ENCODE peak calls at places on chromosome 11, in seven cellular contexts. One of them, this sample, is unnamed.

GRCh38 chr11:6411594-6412031 is 7.3 kb downstream of the APBB1 start:
- DNase-seq in NCI-H524: no peak
- DNase-seq in GM12891: no peak
- DNase-seq in mesothelial cell of epicardium: no peak
- DNase-seq in NCI-H1417: no peak
- DNase-seq in pulmonary artery endothelial cell: no peak
- DNase-seq in Kasumi-1: no peak
- DNase-seq in this sample: no peak

GRCh38 chr11:12827929-12828812 is 153.9 kb downstream of the TEAD1 start:
- DNase-seq in Kasumi-1: no peak
- DNase-seq in NCI-H1417: peak
- DNase-seq in NCI-H524: peak
- DNase-seq in pulmonary artery endothelial cell: no peak
- DNase-seq in mesothelial cell of epicardium: no peak
- DNase-seq in GM12891: no peak
- DNase-seq in this sample: no peak

GRCh38 chr11:123581651-123582399 is 72.6 kb downstream of the SCN3B start:
- DNase-seq in NCI-H1417: no peak
- DNase-seq in NCI-H524: no peak
- DNase-seq in pulmonary artery endothelial cell: no peak
- DNase-seq in mesothelial cell of epicardium: no peak
- DNase-seq in Kasumi-1: no peak
- DNase-seq in GM12891: no peak
- DNase-seq in this sample: no peak

GRCh38 chr11:77067776-77068460 is 1.1 kb downstream of the CAPN5 start:
- DNase-seq in pulmonary artery endothelial cell: no peak
- DNase-seq in Kasumi-1: no peak
- DNase-seq in mesothelial cell of epicardium: no peak
- DNase-seq in NCI-H524: no peak
- DNase-seq in GM12891: no peak
- DNase-seq in NCI-H1417: no peak
- DNase-seq in this sample: no peak

GRCh38 chr11:117807482-117808272 is 10.7 kb upstream of the DSCAML1 start:
- DNase-seq in NCI-H1417: peak
- DNase-seq in Kasumi-1: peak
- DNase-seq in pulmonary artery endothelial cell: no peak
- DNase-seq in GM12891: no peak
- DNase-seq in mesothelial cell of epicardium: peak
- DNase-seq in NCI-H524: no peak
- DNase-seq in this sample: no peak

GRCh38 chr11:126459691-126460404 is 104.4 kb downstream of the ST3GAL4 start:
- DNase-seq in GM12891: no peak
- DNase-seq in mesothelial cell of epicardium: no peak
- DNase-seq in Kasumi-1: no peak
- DNase-seq in NCI-H1417: no peak
- DNase-seq in NCI-H524: no peak
- DNase-seq in pulmonary artery endothelial cell: no peak
- DNase-seq in this sample: no peak

GRCh38 chr11:27282141-27282590 is 80.8 kb downstream of the CCDC34 start:
- DNase-seq in Kasumi-1: no peak
- DNase-seq in NCI-H1417: no peak
- DNase-seq in mesothelial cell of epicardium: no peak
- DNase-seq in NCI-H524: no peak
- DNase-seq in pulmonary artery endothelial cell: peak
- DNase-seq in GM12891: no peak
- DNase-seq in this sample: no peak

GRCh38 chr11:76694664-76695063 is 24.1 kb upstream of the LRRC32 start:
- DNase-seq in NCI-H524: no peak
- DNase-seq in Kasumi-1: no peak
- DNase-seq in mesothelial cell of epicardium: no peak
- DNase-seq in NCI-H1417: no peak
- DNase-seq in GM12891: no peak
- DNase-seq in pulmonary artery endothelial cell: peak
- DNase-seq in this sample: no peak

GRCh38 chr11:125923012-125923579 is 18.8 kb downstream of the DDX25 start:
- DNase-seq in mesothelial cell of epicardium: no peak
- DNase-seq in NCI-H524: peak
- DNase-seq in GM12891: peak
- DNase-seq in NCI-H1417: peak
- DNase-seq in Kasumi-1: peak
- DNase-seq in pulmonary artery endothelial cell: peak
- DNase-seq in this sample: peak

GRCh38 chr11:73177380-73178091 is 35.4 kb upstream of the FCHSD2 start:
- DNase-seq in GM12891: no peak
- DNase-seq in NCI-H524: no peak
- DNase-seq in NCI-H1417: no peak
- DNase-seq in mesothelial cell of epicardium: no peak
- DNase-seq in pulmonary artery endothelial cell: peak
- DNase-seq in Kasumi-1: no peak
- DNase-seq in this sample: no peak

GRCh38 chr11:65504671-65505433 is 6.0 kb downstream of the MALAT1 start:
- DNase-seq in GM12891: no peak
- DNase-seq in mesothelial cell of epicardium: no peak
- DNase-seq in Kasumi-1: no peak
- DNase-seq in pulmonary artery endothelial cell: no peak
- DNase-seq in NCI-H524: no peak
- DNase-seq in NCI-H1417: no peak
- DNase-seq in this sample: no peak

GRCh38 chr11:64916040-64916847 is 765 bp downstream of the ATG2A start:
- DNase-seq in pulmonary artery endothelial cell: no peak
- DNase-seq in mesothelial cell of epicardium: no peak
- DNase-seq in GM12891: peak
- DNase-seq in NCI-H524: no peak
- DNase-seq in NCI-H1417: peak
- DNase-seq in Kasumi-1: peak
- DNase-seq in this sample: no peak

GRCh38 chr11:23789938-23790371 is 706.9 kb upstream of the LUZP2 start:
- DNase-seq in NCI-H1417: no peak
- DNase-seq in Kasumi-1: no peak
- DNase-seq in pulmonary artery endothelial cell: no peak
- DNase-seq in NCI-H524: no peak
- DNase-seq in GM12891: no peak
- DNase-seq in mesothelial cell of epicardium: no peak
- DNase-seq in this sample: no peak

GRCh38 chr11:9002920-9003572 is 755 bp downstream of the NRIP3 start:
- DNase-seq in NCI-H524: no peak
- DNase-seq in GM12891: no peak
- DNase-seq in mesothelial cell of epicardium: no peak
- DNase-seq in pulmonary artery endothelial cell: no peak
- DNase-seq in Kasumi-1: no peak
- DNase-seq in NCI-H1417: peak
- DNase-seq in this sample: no peak

GRCh38 chr11:108530426-108530825 is 32.2 kb upstream of the POGLUT3 start:
- DNase-seq in mesothelial cell of epicardium: no peak
- DNase-seq in NCI-H1417: no peak
- DNase-seq in NCI-H524: no peak
- DNase-seq in GM12891: no peak
- DNase-seq in Kasumi-1: no peak
- DNase-seq in pulmonary artery endothelial cell: no peak
- DNase-seq in this sample: no peak

GRCh38 chr11:75997273-75997552 is 182.2 kb downstream of the UVRAG start:
- DNase-seq in mesothelial cell of epicardium: no peak
- DNase-seq in NCI-H524: no peak
- DNase-seq in NCI-H1417: no peak
- DNase-seq in GM12891: no peak
- DNase-seq in pulmonary artery endothelial cell: no peak
- DNase-seq in Kasumi-1: no peak
- DNase-seq in this sample: no peak

GRCh38 chr11:129414144-129414876 is 38.7 kb downstream of the BARX2 start:
- DNase-seq in pulmonary artery endothelial cell: no peak
- DNase-seq in GM12891: no peak
- DNase-seq in NCI-H524: no peak
- DNase-seq in mesothelial cell of epicardium: no peak
- DNase-seq in Kasumi-1: no peak
- DNase-seq in NCI-H1417: no peak
- DNase-seq in this sample: no peak

GRCh38 chr11:105673089-105673488 is 63.2 kb downstream of the GRIA4 start:
- DNase-seq in mesothelial cell of epicardium: peak
- DNase-seq in pulmonary artery endothelial cell: peak
- DNase-seq in NCI-H524: no peak
- DNase-seq in NCI-H1417: no peak
- DNase-seq in GM12891: no peak
- DNase-seq in Kasumi-1: peak
- DNase-seq in this sample: no peak

GRCh38 chr11:14119357-14119756 is 156.8 kb downstream of the SPON1 start:
- DNase-seq in mesothelial cell of epicardium: no peak
- DNase-seq in GM12891: no peak
- DNase-seq in pulmonary artery endothelial cell: no peak
- DNase-seq in Kasumi-1: no peak
- DNase-seq in NCI-H524: no peak
- DNase-seq in NCI-H1417: no peak
- DNase-seq in this sample: no peak

GRCh38 chr11:1637628-1638027 is 8.1 kb downstream of the KRTAP5-5 start:
- DNase-seq in NCI-H1417: no peak
- DNase-seq in GM12891: no peak
- DNase-seq in pulmonary artery endothelial cell: no peak
- DNase-seq in NCI-H524: no peak
- DNase-seq in Kasumi-1: no peak
- DNase-seq in mesothelial cell of epicardium: no peak
- DNase-seq in this sample: no peak

GRCh38 chr11:19714387-19715363 is 2.0 kb downstream of the NAV2 start:
- DNase-seq in mesothelial cell of epicardium: no peak
- DNase-seq in NCI-H524: peak
- DNase-seq in Kasumi-1: no peak
- DNase-seq in pulmonary artery endothelial cell: no peak
- DNase-seq in NCI-H1417: no peak
- DNase-seq in GM12891: no peak
- DNase-seq in this sample: no peak

GRCh38 chr11:62013266-62014157 is 46.1 kb upstream of the FTH1 start:
- DNase-seq in Kasumi-1: no peak
- DNase-seq in NCI-H524: no peak
- DNase-seq in NCI-H1417: no peak
- DNase-seq in mesothelial cell of epicardium: no peak
- DNase-seq in pulmonary artery endothelial cell: no peak
- DNase-seq in GM12891: no peak
- DNase-seq in this sample: no peak

GRCh38 chr11:11280826-11281225 is 72.2 kb downstream of the CSNK2A3 start:
- DNase-seq in mesothelial cell of epicardium: no peak
- DNase-seq in NCI-H524: no peak
- DNase-seq in NCI-H1417: no peak
- DNase-seq in Kasumi-1: no peak
- DNase-seq in pulmonary artery endothelial cell: no peak
- DNase-seq in GM12891: no peak
- DNase-seq in this sample: no peak

GRCh38 chr11:7498193-7498592 is 12.9 kb downstream of the OLFML1 start:
- DNase-seq in mesothelial cell of epicardium: no peak
- DNase-seq in NCI-H1417: no peak
- DNase-seq in NCI-H524: no peak
- DNase-seq in Kasumi-1: peak
- DNase-seq in pulmonary artery endothelial cell: no peak
- DNase-seq in GM12891: no peak
- DNase-seq in this sample: no peak

GRCh38 chr11:33657757-33658156 is 42.9 kb downstream of the C11orf91 start:
- DNase-seq in NCI-H524: no peak
- DNase-seq in pulmonary artery endothelial cell: no peak
- DNase-seq in GM12891: no peak
- DNase-seq in Kasumi-1: no peak
- DNase-seq in NCI-H1417: peak
- DNase-seq in mesothelial cell of epicardium: no peak
- DNase-seq in this sample: no peak

GRCh38 chr11:68329993-68330699 is 17.8 kb downstream of the LRP5 start:
- DNase-seq in pulmonary artery endothelial cell: no peak
- DNase-seq in Kasumi-1: no peak
- DNase-seq in NCI-H1417: no peak
- DNase-seq in GM12891: no peak
- DNase-seq in mesothelial cell of epicardium: no peak
- DNase-seq in NCI-H524: no peak
- DNase-seq in this sample: no peak

GRCh38 chr11:13289081-13289480 is 11.5 kb downstream of the BMAL1 start:
- DNase-seq in GM12891: no peak
- DNase-seq in pulmonary artery endothelial cell: no peak
- DNase-seq in Kasumi-1: no peak
- DNase-seq in NCI-H1417: no peak
- DNase-seq in mesothelial cell of epicardium: no peak
- DNase-seq in NCI-H524: no peak
- DNase-seq in this sample: no peak

GRCh38 chr11:82906236-82906635 is 4.7 kb downstream of the DDIAS start:
- DNase-seq in mesothelial cell of epicardium: no peak
- DNase-seq in Kasumi-1: peak
- DNase-seq in GM12891: no peak
- DNase-seq in pulmonary artery endothelial cell: no peak
- DNase-seq in NCI-H1417: no peak
- DNase-seq in NCI-H524: no peak
- DNase-seq in this sample: peak

GRCh38 chr11:102882389-102883024 is 7.7 kb upstream of the MMP12 start:
- DNase-seq in GM12891: no peak
- DNase-seq in NCI-H524: no peak
- DNase-seq in pulmonary artery endothelial cell: no peak
- DNase-seq in mesothelial cell of epicardium: no peak
- DNase-seq in NCI-H1417: no peak
- DNase-seq in Kasumi-1: no peak
- DNase-seq in this sample: no peak

This sample was measured in GF-D8.